ENCODE peak calls at places on chromosomes 3 and 15, in five cellular contexts. H is GM20000, R is astrocyte of the cerebellum, I is endothelial cell, U is body of pancreas. O is an unnamed sample.

GRCh38 chr15:77832874-77833273 is 200.2 kb upstream of the LINGO1 start:
- DNase-seq in H (no peak), R (no peak), I (no peak), U (no peak), O (peak; percentile 18)

GRCh38 chr3:14537590-14538450 is 2.3 kb downstream of the GRIP2 start:
- DNase-seq in H (no peak), R (no peak), I (peak; percentile 31), U (no peak), O (peak; percentile 32)

GRCh38 chr3:184399410-184399809 is 19.6 kb downstream of the CHRD start:
- DNase-seq in H (no peak), R (peak; percentile 92), I (no peak), U (no peak), O (no peak)

GRCh38 chr3:69182588-69183299 is 60.3 kb upstream of the LMOD3 start:
- DNase-seq in H (no peak), R (peak; percentile 78), I (no peak), U (no peak), O (no peak)

GRCh38 chr3:47434849-47435248 is 40.9 kb downstream of the SCAP start:
- DNase-seq in H (no peak), R (no peak), I (no peak), U (peak; percentile 1), O (peak; percentile 61)

GRCh38 chr3:53155763-53156162 is 5.2 kb upstream of the PRKCD start:
- DNase-seq in H (no peak), R (no peak), I (no peak), U (peak; percentile 95), O (peak; percentile 82)

GRCh38 chr15:74791667-74792066 is 9.8 kb downstream of the CSK start:
- DNase-seq in H (no peak), R (no peak), I (no peak), U (no peak), O (no peak)

GRCh38 chr3:192514754-192515660 is 212.3 kb downstream of the FGF12 start:
- DNase-seq in H (no peak), R (no peak), I (peak; percentile 65), U (peak; percentile 91), O (peak; percentile 23)

GRCh38 chr3:54822206-54822605 is 105.7 kb downstream of the LRTM1 start:
- DNase-seq in H (no peak), R (peak; percentile 66), I (no peak), U (no peak), O (no peak)

GRCh38 chr15:69663982-69664381 is 211.4 kb downstream of the RPLP1 start:
- DNase-seq in H (no peak), R (no peak), I (no peak), U (no peak), O (no peak)

GRCh38 chr15:76991741-76992645 is 2.9 kb upstream of the PSTPIP1 start:
- DNase-seq in H (no peak), R (no peak), I (no peak), U (no peak), O (peak; percentile 57)

GRCh38 chr15:39585871-39586301 is 5.0 kb downstream of the THBS1 start:
- DNase-seq in H (no peak), R (no peak), I (no peak), U (no peak), O (no peak)

GRCh38 chr15:62390793-62391543 is 225.9 kb upstream of the C2CD4B start:
- DNase-seq in H (peak; percentile 64), R (no peak), I (peak; percentile 43), U (peak; percentile 60), O (peak; percentile 62)

GRCh38 chr3:69568926-69569325 is 170.3 kb upstream of the MITF start:
- DNase-seq in H (no peak), R (no peak), I (no peak), U (no peak), O (no peak)

GRCh38 chr15:65194826-65195541 is 9.8 kb upstream of the CLPX start:
- DNase-seq in H (no peak), R (no peak), I (no peak), U (no peak), O (no peak)

GRCh38 chr15:41695750-41696436 is 35.7 kb downstream of the MGA start:
- DNase-seq in H (peak; percentile 73), R (peak; percentile 9), I (peak; percentile 5), U (no peak), O (no peak)

GRCh38 chr3:99240700-99241099 is 339.2 kb upstream of the DCBLD2 start:
- DNase-seq in H (no peak), R (no peak), I (no peak), U (no peak), O (no peak)

GRCh38 chr15:82749951-82750830 is 40.5 kb upstream of the AP3B2 start:
- DNase-seq in H (peak; percentile 84), R (peak; percentile 90), I (peak; percentile 85), U (peak; percentile 94), O (peak; percentile 94)
- TF ChIP-seq CTCF in H (no peak), R (no peak), I (no peak), U (no peak), O (no peak)

GRCh38 chr15:51688863-51689262 is 7.6 kb downstream of the SCG3 start:
- DNase-seq in H (no peak), R (no peak), I (no peak), U (no peak), O (no peak)
- TF ChIP-seq CTCF in H (no peak), R (peak; percentile 15), I (no peak), U (no peak), O (no peak)

GRCh38 chr15:29656636-29657475 is 165.4 kb downstream of the TJP1 start:
- DNase-seq in H (no peak), R (no peak), I (peak; percentile 27), U (peak; percentile 42), O (no peak)
- TF ChIP-seq CTCF in H (no peak), R (no peak), I (no peak), U (no peak), O (no peak)

GRCh38 chr15:92574566-92574965 is 81.0 kb downstream of the FAM174B start:
- DNase-seq in H (no peak), R (no peak), I (no peak), U (no peak), O (no peak)
- TF ChIP-seq CTCF in H (no peak), R (no peak), I (no peak), U (no peak), O (no peak)

O was measured in right lobe of liver.